ENCODE peak calls at places on chromosomes 3 and 15, in seven cellular contexts. One of them, this sample, is unnamed.

GRCh38 chr15:36468746-36469145 is 110.7 kb upstream of the CDIN1 start:
- DNase-seq in heart left ventricle: no peak
- DNase-seq in tibial artery: no peak
- DNase-seq in AG10803: peak
- DNase-seq in lower lobe of right lung: peak
- DNase-seq in foreskin fibroblast: peak
- DNase-seq in psoas muscle: no peak
- DNase-seq in this sample: no peak

GRCh38 chr3:30826381-30827061 is 67.9 kb downstream of the GADL1 start:
- DNase-seq in heart left ventricle: no peak
- DNase-seq in tibial artery: no peak
- DNase-seq in AG10803: peak
- DNase-seq in lower lobe of right lung: no peak
- DNase-seq in foreskin fibroblast: no peak
- DNase-seq in psoas muscle: no peak
- DNase-seq in this sample: no peak

GRCh38 chr15:48693474-48693873 is 48.0 kb upstream of the FBN1 start:
- DNase-seq in heart left ventricle: no peak
- DNase-seq in tibial artery: no peak
- DNase-seq in AG10803: peak
- DNase-seq in lower lobe of right lung: no peak
- DNase-seq in foreskin fibroblast: no peak
- DNase-seq in psoas muscle: no peak
- DNase-seq in this sample: no peak

GRCh38 chr15:26455828-26456227 is 317.0 kb downstream of the GABRB3 start:
- DNase-seq in heart left ventricle: no peak
- DNase-seq in tibial artery: no peak
- DNase-seq in AG10803: no peak
- DNase-seq in lower lobe of right lung: no peak
- DNase-seq in foreskin fibroblast: no peak
- DNase-seq in psoas muscle: no peak
- DNase-seq in this sample: peak

GRCh38 chr3:43378066-43378935 is 92.0 kb downstream of the SNRK start:
- DNase-seq in heart left ventricle: no peak
- DNase-seq in tibial artery: no peak
- DNase-seq in AG10803: no peak
- DNase-seq in lower lobe of right lung: no peak
- DNase-seq in foreskin fibroblast: no peak
- DNase-seq in psoas muscle: no peak
- DNase-seq in this sample: no peak

GRCh38 chr15:51629612-51630011 is 7.0 kb upstream of the DMXL2 start:
- DNase-seq in heart left ventricle: peak
- DNase-seq in tibial artery: peak
- DNase-seq in AG10803: peak
- DNase-seq in lower lobe of right lung: no peak
- DNase-seq in foreskin fibroblast: no peak
- DNase-seq in psoas muscle: no peak
- DNase-seq in this sample: no peak

GRCh38 chr15:38868326-38869114 is 303.9 kb upstream of the RASGRP1 start:
- DNase-seq in heart left ventricle: no peak
- DNase-seq in tibial artery: peak
- DNase-seq in AG10803: peak
- DNase-seq in lower lobe of right lung: no peak
- DNase-seq in foreskin fibroblast: peak
- DNase-seq in psoas muscle: peak
- DNase-seq in this sample: peak

GRCh38 chr15:95174880-95175279 is 943.5 kb downstream of the MCTP2 start:
- DNase-seq in heart left ventricle: no peak
- DNase-seq in tibial artery: no peak
- DNase-seq in AG10803: peak
- DNase-seq in lower lobe of right lung: no peak
- DNase-seq in foreskin fibroblast: peak
- DNase-seq in psoas muscle: no peak
- DNase-seq in this sample: no peak

GRCh38 chr3:57755368-57756021 is 614 bp upstream of the SLMAP start:
- DNase-seq in heart left ventricle: no peak
- DNase-seq in tibial artery: peak
- DNase-seq in AG10803: peak
- DNase-seq in lower lobe of right lung: peak
- DNase-seq in foreskin fibroblast: peak
- DNase-seq in psoas muscle: no peak
- DNase-seq in this sample: no peak

GRCh38 chr3:132343018-132343612 is 25.9 kb downstream of the ACP3 start:
- DNase-seq in heart left ventricle: peak
- DNase-seq in tibial artery: peak
- DNase-seq in AG10803: peak
- DNase-seq in lower lobe of right lung: no peak
- DNase-seq in foreskin fibroblast: peak
- DNase-seq in psoas muscle: no peak
- DNase-seq in this sample: peak

GRCh38 chr15:72174551-72175165 is 22.9 kb downstream of the GRAMD2A start:
- DNase-seq in heart left ventricle: no peak
- DNase-seq in tibial artery: no peak
- DNase-seq in AG10803: no peak
- DNase-seq in lower lobe of right lung: no peak
- DNase-seq in foreskin fibroblast: no peak
- DNase-seq in psoas muscle: no peak
- DNase-seq in this sample: no peak

GRCh38 chr15:49904296-49904695 is 214.7 kb downstream of the ATP8B4 start:
- DNase-seq in heart left ventricle: no peak
- DNase-seq in tibial artery: no peak
- DNase-seq in AG10803: peak
- DNase-seq in lower lobe of right lung: no peak
- DNase-seq in foreskin fibroblast: no peak
- DNase-seq in psoas muscle: no peak
- DNase-seq in this sample: no peak

GRCh38 chr15:79978694-79979519 is 7.9 kb upstream of the BCL2A1 start:
- DNase-seq in heart left ventricle: no peak
- DNase-seq in tibial artery: no peak
- DNase-seq in AG10803: peak
- DNase-seq in lower lobe of right lung: no peak
- DNase-seq in foreskin fibroblast: peak
- DNase-seq in psoas muscle: no peak
- DNase-seq in this sample: no peak

GRCh38 chr3:16462679-16463078 is 50.8 kb downstream of the RFTN1 start:
- DNase-seq in heart left ventricle: no peak
- DNase-seq in tibial artery: no peak
- DNase-seq in AG10803: no peak
- DNase-seq in lower lobe of right lung: no peak
- DNase-seq in foreskin fibroblast: no peak
- DNase-seq in psoas muscle: no peak
- DNase-seq in this sample: no peak

GRCh38 chr15:40034186-40034946 is 4.6 kb downstream of the SRP14 start:
- DNase-seq in heart left ventricle: no peak
- DNase-seq in tibial artery: no peak
- DNase-seq in AG10803: no peak
- DNase-seq in lower lobe of right lung: no peak
- DNase-seq in foreskin fibroblast: no peak
- DNase-seq in psoas muscle: no peak
- DNase-seq in this sample: no peak

GRCh38 chr3:61571516-61572336 is 10.4 kb downstream of the PTPRG start:
- DNase-seq in heart left ventricle: no peak
- DNase-seq in tibial artery: peak
- DNase-seq in AG10803: peak
- DNase-seq in lower lobe of right lung: no peak
- DNase-seq in foreskin fibroblast: peak
- DNase-seq in psoas muscle: peak
- DNase-seq in this sample: no peak

GRCh38 chr3:48558446-48559134 is 2.0 kb upstream of the PFKFB4 start:
- DNase-seq in heart left ventricle: peak
- DNase-seq in tibial artery: peak
- DNase-seq in AG10803: no peak
- DNase-seq in lower lobe of right lung: peak
- DNase-seq in foreskin fibroblast: no peak
- DNase-seq in psoas muscle: peak
- DNase-seq in this sample: no peak

GRCh38 chr3:48556796-48557626 is at the start of gene PFKFB4:
- DNase-seq in heart left ventricle: peak
- DNase-seq in tibial artery: peak
- DNase-seq in AG10803: peak
- DNase-seq in lower lobe of right lung: peak
- DNase-seq in foreskin fibroblast: peak
- DNase-seq in psoas muscle: peak
- DNase-seq in this sample: peak

GRCh38 chr3:48555231-48555948 is 1.2 kb downstream of the PFKFB4 start:
- DNase-seq in heart left ventricle: no peak
- DNase-seq in tibial artery: no peak
- DNase-seq in AG10803: no peak
- DNase-seq in lower lobe of right lung: no peak
- DNase-seq in foreskin fibroblast: no peak
- DNase-seq in psoas muscle: no peak
- DNase-seq in this sample: no peak

GRCh38 chr3:48553886-48554845 is 2.4 kb downstream of the PFKFB4 start:
- DNase-seq in heart left ventricle: no peak
- DNase-seq in tibial artery: no peak
- DNase-seq in AG10803: no peak
- DNase-seq in lower lobe of right lung: no peak
- DNase-seq in foreskin fibroblast: no peak
- DNase-seq in psoas muscle: no peak
- DNase-seq in this sample: no peak

DNA sequence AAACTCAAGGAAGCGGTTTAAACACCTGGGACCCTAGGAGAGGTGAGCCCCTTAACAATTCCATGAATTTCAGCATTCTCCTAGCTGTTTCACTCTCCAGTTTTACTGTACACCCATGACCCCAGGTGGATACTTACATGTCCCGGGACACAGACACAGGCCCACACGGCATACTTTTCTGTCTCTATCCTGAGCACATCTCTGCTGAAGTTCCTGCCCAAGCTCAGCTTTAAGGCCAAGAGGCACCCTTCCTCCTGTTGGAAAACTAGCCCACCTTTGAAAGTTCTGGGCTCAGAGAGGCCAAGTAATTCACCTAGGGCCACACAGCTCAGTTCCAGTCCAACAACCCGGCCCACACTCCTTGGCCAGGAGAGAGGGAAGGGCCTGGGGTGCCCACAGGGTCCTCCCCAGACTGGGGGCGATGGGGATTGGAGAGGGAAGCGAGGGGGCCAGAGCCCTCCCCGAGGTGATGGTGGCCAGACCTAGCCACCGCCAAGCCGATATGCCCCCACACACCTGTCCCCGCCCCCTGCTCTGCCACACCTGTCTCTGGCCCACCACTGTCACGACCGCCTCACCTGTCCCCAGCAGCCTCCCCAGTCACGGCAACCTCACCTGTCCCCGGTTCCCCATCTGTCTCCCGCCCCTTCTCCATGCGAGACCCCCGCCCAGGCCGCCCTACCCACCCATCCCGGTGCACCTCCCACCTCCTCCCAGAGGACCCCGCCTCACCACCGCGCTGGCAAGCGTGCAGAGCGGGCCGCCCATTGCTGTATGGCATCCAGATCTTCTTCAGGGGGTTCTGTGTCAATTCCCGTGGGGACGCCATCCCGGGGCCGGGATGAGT is 431 bp downstream of the PFKFB4 start:
- DNase-seq in heart left ventricle: peak
- DNase-seq in tibial artery: peak
- DNase-seq in AG10803: no peak
- DNase-seq in lower lobe of right lung: no peak
- DNase-seq in foreskin fibroblast: no peak
- DNase-seq in psoas muscle: no peak
- DNase-seq in this sample: no peak
- H3K4me3 ChIP-seq in heart left ventricle: no peak
- H3K4me3 ChIP-seq in tibial artery: peak
- H3K4me3 ChIP-seq in AG10803: peak
- H3K4me3 ChIP-seq in lower lobe of right lung: peak
- H3K4me3 ChIP-seq in foreskin fibroblast: peak
- H3K4me3 ChIP-seq in psoas muscle: peak
- H3K4me3 ChIP-seq in this sample: peak

GRCh38 chr3:111984636-111985298 is 5.9 kb downstream of the ABHD10 start:
- DNase-seq in heart left ventricle: no peak
- DNase-seq in tibial artery: no peak
- DNase-seq in AG10803: no peak
- DNase-seq in lower lobe of right lung: no peak
- DNase-seq in foreskin fibroblast: no peak
- DNase-seq in psoas muscle: no peak
- DNase-seq in this sample: no peak
- TF ChIP-seq CTCF in heart left ventricle: no peak
- TF ChIP-seq CTCF in tibial artery: no peak
- TF ChIP-seq CTCF in AG10803: no peak
- TF ChIP-seq CTCF in lower lobe of right lung: no peak
- TF ChIP-seq CTCF in foreskin fibroblast: no peak
- TF ChIP-seq CTCF in psoas muscle: no peak
- TF ChIP-seq CTCF in this sample: no peak

DNA sequence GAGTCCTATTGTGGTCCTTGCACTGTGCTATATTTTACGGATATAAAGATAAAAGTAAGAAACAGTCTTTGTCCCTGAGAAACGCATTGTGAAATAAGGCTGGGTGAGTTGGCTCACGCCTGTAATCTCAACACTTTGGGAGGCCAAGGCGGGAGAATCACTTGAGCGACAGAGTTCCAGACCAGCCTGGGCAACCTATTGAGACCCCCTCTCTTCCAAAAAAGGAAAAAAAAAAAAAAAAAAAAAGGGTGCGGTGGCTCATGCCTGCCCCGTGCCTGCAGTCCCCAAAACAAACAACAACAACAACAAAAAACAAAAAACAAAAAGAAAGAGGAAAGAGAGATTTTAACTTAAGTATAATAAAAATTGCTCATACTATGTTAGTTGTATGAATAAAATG is 555 bp upstream of the FNDC3B start:
- DNase-seq in heart left ventricle: no peak
- DNase-seq in tibial artery: peak
- DNase-seq in AG10803: peak
- DNase-seq in lower lobe of right lung: no peak
- DNase-seq in foreskin fibroblast: peak
- DNase-seq in psoas muscle: no peak
- DNase-seq in this sample: no peak
- H3K4me3 ChIP-seq in heart left ventricle: no peak
- H3K4me3 ChIP-seq in tibial artery: peak
- H3K4me3 ChIP-seq in AG10803: peak
- H3K4me3 ChIP-seq in lower lobe of right lung: peak
- H3K4me3 ChIP-seq in foreskin fibroblast: peak
- H3K4me3 ChIP-seq in psoas muscle: peak
- H3K4me3 ChIP-seq in this sample: peak

GRCh38 chr3:113340785-113341184 is 100.5 kb downstream of the CFAP44 start:
- DNase-seq in heart left ventricle: no peak
- DNase-seq in tibial artery: no peak
- DNase-seq in AG10803: no peak
- DNase-seq in lower lobe of right lung: no peak
- DNase-seq in foreskin fibroblast: no peak
- DNase-seq in psoas muscle: no peak
- DNase-seq in this sample: no peak

DNA sequence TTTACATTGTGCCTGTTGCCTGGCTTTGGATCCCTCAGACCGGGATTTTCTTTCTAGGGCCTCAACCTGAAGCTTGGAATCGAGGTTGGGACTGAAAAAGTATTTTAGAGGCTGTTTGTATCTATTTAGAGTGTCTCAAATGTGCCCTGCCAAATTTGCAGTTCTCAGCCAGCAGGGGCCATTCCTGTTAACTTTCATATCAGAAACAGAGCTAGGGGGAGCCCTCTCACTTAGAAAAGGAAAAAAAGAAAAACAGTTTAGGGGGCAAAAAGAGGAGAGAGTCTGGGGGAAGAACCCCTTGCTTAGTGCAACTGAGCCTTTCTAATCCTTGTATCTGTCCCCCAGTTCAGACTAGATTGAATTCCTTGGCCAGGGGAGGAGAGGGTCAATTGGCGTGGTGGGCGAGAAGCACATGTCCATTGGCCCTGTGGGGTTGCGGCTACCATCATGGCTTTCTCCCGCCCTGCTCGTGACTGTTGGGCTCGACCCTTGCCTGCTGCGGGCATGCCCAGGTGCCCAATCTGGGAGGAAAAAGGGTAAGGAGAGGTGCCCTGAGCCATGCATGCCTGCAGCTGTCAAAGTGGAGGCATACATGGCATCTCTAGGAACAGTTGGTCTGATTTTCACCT is 101.6 kb downstream of the CFAP44 start:
- DNase-seq in heart left ventricle: no peak
- DNase-seq in tibial artery: no peak
- DNase-seq in AG10803: no peak
- DNase-seq in lower lobe of right lung: no peak
- DNase-seq in foreskin fibroblast: no peak
- DNase-seq in psoas muscle: no peak
- DNase-seq in this sample: no peak
- TF ChIP-seq CTCF in heart left ventricle: no peak
- TF ChIP-seq CTCF in tibial artery: no peak
- TF ChIP-seq CTCF in AG10803: peak
- TF ChIP-seq CTCF in lower lobe of right lung: no peak
- TF ChIP-seq CTCF in foreskin fibroblast: peak
- TF ChIP-seq CTCF in psoas muscle: no peak
- TF ChIP-seq CTCF in this sample: peak